ENCODE peak calls at places on chromosomes 3 and 15, in six cellular contexts. D is HTR-8/SVneo; V is nephron progenitor cell; H is SK-N-SH; I is activated CD4-positive, alpha-beta T cell treated with anti-CD3 and anti-CD28 coated beads, Interleukin-2, amount 50 U/mL, for 48 hours; F is ovary. T is an unnamed sample.

GRCh38 chr3:142931222-142931621 is 32.3 kb downstream of the PAQR9 start:
- DNase-seq in D (no peak), V (no peak), H (peak), I (peak), F (no peak), T (peak)

GRCh38 chr15:39248204-39248603 is 332.7 kb upstream of the THBS1 start:
- DNase-seq in D (no peak), V (no peak), H (no peak), I (no peak), F (peak), T (no peak)

GRCh38 chr3:65562444-65562843 is 476.3 kb downstream of the MAGI1 start:
- DNase-seq in D (no peak), V (no peak), H (no peak), I (no peak), F (no peak), T (no peak)

GRCh38 chr3:43769097-43769470 is 78.3 kb downstream of the ABHD5 start:
- DNase-seq in D (no peak), V (no peak), H (no peak), I (no peak), F (no peak), T (no peak)

GRCh38 chr3:16301490-16301889 is 36.5 kb downstream of the OXNAD1 start:
- DNase-seq in D (no peak), V (no peak), H (no peak), I (peak), F (no peak), T (no peak)

GRCh38 chr3:109683746-109684145 is 346.4 kb upstream of the DPPA4 start:
- DNase-seq in D (no peak), V (no peak), H (no peak), I (no peak), F (no peak), T (no peak)

GRCh38 chr3:129795596-129795995 is 97.9 kb downstream of the TMCC1 start:
- DNase-seq in D (no peak), V (no peak), H (no peak), I (no peak), F (no peak), T (no peak)

GRCh38 chr3:26365706-26366105 is 256.9 kb upstream of the LRRC3B start:
- DNase-seq in D (no peak), V (no peak), H (no peak), I (no peak), F (no peak), T (no peak)

GRCh38 chr3:43001094-43001553 is 22.0 kb downstream of the GASK1A start:
- DNase-seq in D (peak), V (no peak), H (no peak), I (no peak), F (peak), T (no peak)

GRCh38 chr3:58627580-58627894 is 39.0 kb downstream of the FAM3D start:
- DNase-seq in D (peak), V (no peak), H (peak), I (no peak), F (peak), T (no peak)

GRCh38 chr15:55774113-55774970 is 31.4 kb upstream of the PRTG start:
- DNase-seq in D (peak), V (peak), H (peak), I (peak), F (peak), T (peak)

GRCh38 chr3:61117045-61117898 is 134.0 kb downstream of the FHIT start:
- DNase-seq in D (no peak), V (no peak), H (no peak), I (no peak), F (no peak), T (no peak)

GRCh38 chr3:11651477-11651876 is 7.8 kb upstream of the VGLL4 start:
- DNase-seq in D (no peak), V (no peak), H (no peak), I (no peak), F (no peak), T (no peak)